ENCODE peak calls at places on chromosomes 7 and 10, in five cellular contexts. H, K, Q, M and G are unnamed samples.

GRCh38 chr7:44460325-44460724 is 30.1 kb downstream of the NUDCD3 start:
- DNase-seq in H (no peak), K (no peak), Q (no peak), M (no peak), G (no peak)

GRCh38 chr7:16644624-16644986 is 949 bp downstream of the ANKMY2 start:
- DNase-seq in H (peak), K (peak), Q (peak), M (peak), G (peak)

GRCh38 chr7:36958094-36958718 is 233.9 kb upstream of the AOAH start:
- DNase-seq in H (no peak), K (no peak), Q (no peak), M (no peak), G (no peak)

GRCh38 chr7:12297709-12298108 is 86.6 kb downstream of the TMEM106B start:
- DNase-seq in H (no peak), K (no peak), Q (peak), M (no peak), G (no peak)

GRCh38 chr10:130711072-130711471 is 574.9 kb downstream of the GLRX3 start:
- DNase-seq in H (no peak), K (no peak), Q (no peak), M (no peak), G (no peak)

GRCh38 chr7:136146925-136147324 is 169.8 kb upstream of the MTPN start:
- DNase-seq in H (no peak), K (no peak), Q (no peak), M (no peak), G (no peak)

GRCh38 chr7:155543011-155543881 is 3.1 kb downstream of the CNPY1 start:
- DNase-seq in H (no peak), K (no peak), Q (no peak), M (peak), G (peak)

GRCh38 chr7:18901351-18901750 is 216.1 kb downstream of the TWIST1 start:
- DNase-seq in H (no peak), K (no peak), Q (no peak), M (no peak), G (no peak)

GRCh38 chr10:31745612-31746376 is 182.8 kb downstream of the ARHGAP12 start:
- DNase-seq in H (no peak), K (peak), Q (no peak), M (peak), G (peak)

GRCh38 chr10:70603439-70603778 is 868 bp upstream of the PRF1 start:
- DNase-seq in H (no peak), K (no peak), Q (no peak), M (no peak), G (no peak)

GRCh38 chr10:4652111-4653010 is 173.6 kb upstream of the AKR1E2 start:
- DNase-seq in H (no peak), K (no peak), Q (no peak), M (no peak), G (no peak)

GRCh38 chr10:93126484-93127052 is 52.9 kb downstream of the CYP26A1 start:
- DNase-seq in H (no peak), K (no peak), Q (no peak), M (peak), G (no peak)

GRCh38 chr10:23331567-23332290 is 12.9 kb downstream of the C10orf67 start:
- DNase-seq in H (no peak), K (peak), Q (no peak), M (peak), G (peak)

GRCh38 chr10:35640951-35641429 is 1.1 kb downstream of the FZD8 start:
- DNase-seq in H (peak), K (peak), Q (peak), M (peak), G (peak)

GRCh38 chr10:47402681-47403301 is 18.7 kb upstream of the ZNF488 start:
- DNase-seq in H (peak), K (peak), Q (peak), M (peak), G (peak)

GRCh38 chr10:93471110-93471651 is 11.0 kb downstream of the MYOF start:
- DNase-seq in H (no peak), K (peak), Q (peak), M (peak), G (peak)

GRCh38 chr7:73622527-73622908 is 1.8 kb downstream of the MLXIPL start:
- DNase-seq in H (no peak), K (no peak), Q (no peak), M (no peak), G (no peak)

GRCh38 chr7:34322841-34323240 is 335.2 kb upstream of the NPSR1 start:
- DNase-seq in H (no peak), K (no peak), Q (no peak), M (no peak), G (no peak)

GRCh38 chr10:13890233-13890616 is 303.5 kb downstream of the PRPF18 start:
- DNase-seq in H (no peak), K (peak), Q (no peak), M (peak), G (peak)

GRCh38 chr10:42991442-42992098 is 85.3 kb upstream of the RET start:
- DNase-seq in H (no peak), K (no peak), Q (no peak), M (no peak), G (no peak)

GRCh38 chr7:15326044-15326644 is 235.7 kb downstream of the AGMO start:
- DNase-seq in H (no peak), K (peak), Q (peak), M (peak), G (peak)

GRCh38 chr7:115359119-115359518 is 437.2 kb downstream of the MDFIC start:
- DNase-seq in H (no peak), K (no peak), Q (no peak), M (no peak), G (no peak)

GRCh38 chr10:99993994-99994689 is 15.6 kb downstream of the DNMBP start:
- DNase-seq in H (peak), K (peak), Q (peak), M (peak), G (peak)

GRCh38 chr10:46084321-46085165 is 38.5 kb upstream of the MSMB start:
- DNase-seq in H (no peak), K (peak), Q (no peak), M (no peak), G (no peak)

GRCh38 chr7:130095812-130096211 is 25.5 kb downstream of the KLHDC10 start:
- DNase-seq in H (no peak), K (no peak), Q (no peak), M (peak), G (no peak)

GRCh38 chr10:18104223-18104872 is 35.9 kb upstream of the CACNB2 start:
- DNase-seq in H (peak), K (peak), Q (peak), M (peak), G (peak)

GRCh38 chr10:14953452-14954000 is 370 bp downstream of the DCLRE1C start:
- DNase-seq in H (peak), K (peak), Q (peak), M (peak), G (peak)

GRCh38 chr10:1369665-1370064 is 313.5 kb downstream of the WDR37 start:
- DNase-seq in H (no peak), K (no peak), Q (peak), M (no peak), G (no peak)

GRCh38 chr10:1370298-1370697 is 314.1 kb downstream of the WDR37 start:
- DNase-seq in H (no peak), K (no peak), Q (no peak), M (no peak), G (no peak)

GRCh38 chr10:1374501-1374900 is 318.3 kb downstream of the WDR37 start:
- DNase-seq in H (no peak), K (no peak), Q (no peak), M (no peak), G (no peak)

GRCh38 chr10:1373287-1373686 is 317.1 kb downstream of the WDR37 start:
- DNase-seq in H (no peak), K (no peak), Q (no peak), M (no peak), G (no peak)

GRCh38 chr10:1372212-1372611 is 316.0 kb downstream of the WDR37 start:
- DNase-seq in H (no peak), K (no peak), Q (no peak), M (no peak), G (no peak)
- TF ChIP-seq CTCF in H (no peak), K (no peak), Q (no peak), M (no peak), G (no peak)

GRCh38 chr10:132184816-132185593 is 1.7 kb upstream of the DPYSL4 start:
- DNase-seq in H (no peak), K (no peak), Q (no peak), M (no peak), G (no peak)

GRCh38 chr10:132188331-132188730 is 1.6 kb downstream of the DPYSL4 start:
- DNase-seq in H (no peak), K (no peak), Q (no peak), M (no peak), G (no peak)

GRCh38 chr10:132187421-132188138 is 832 bp downstream of the DPYSL4 start:
- DNase-seq in H (no peak), K (no peak), Q (no peak), M (no peak), G (no peak)

GRCh38 chr10:132186488-132187413 is at the start of gene DPYSL4:
- DNase-seq in H (no peak), K (no peak), Q (peak), M (no peak), G (peak)

DNA sequence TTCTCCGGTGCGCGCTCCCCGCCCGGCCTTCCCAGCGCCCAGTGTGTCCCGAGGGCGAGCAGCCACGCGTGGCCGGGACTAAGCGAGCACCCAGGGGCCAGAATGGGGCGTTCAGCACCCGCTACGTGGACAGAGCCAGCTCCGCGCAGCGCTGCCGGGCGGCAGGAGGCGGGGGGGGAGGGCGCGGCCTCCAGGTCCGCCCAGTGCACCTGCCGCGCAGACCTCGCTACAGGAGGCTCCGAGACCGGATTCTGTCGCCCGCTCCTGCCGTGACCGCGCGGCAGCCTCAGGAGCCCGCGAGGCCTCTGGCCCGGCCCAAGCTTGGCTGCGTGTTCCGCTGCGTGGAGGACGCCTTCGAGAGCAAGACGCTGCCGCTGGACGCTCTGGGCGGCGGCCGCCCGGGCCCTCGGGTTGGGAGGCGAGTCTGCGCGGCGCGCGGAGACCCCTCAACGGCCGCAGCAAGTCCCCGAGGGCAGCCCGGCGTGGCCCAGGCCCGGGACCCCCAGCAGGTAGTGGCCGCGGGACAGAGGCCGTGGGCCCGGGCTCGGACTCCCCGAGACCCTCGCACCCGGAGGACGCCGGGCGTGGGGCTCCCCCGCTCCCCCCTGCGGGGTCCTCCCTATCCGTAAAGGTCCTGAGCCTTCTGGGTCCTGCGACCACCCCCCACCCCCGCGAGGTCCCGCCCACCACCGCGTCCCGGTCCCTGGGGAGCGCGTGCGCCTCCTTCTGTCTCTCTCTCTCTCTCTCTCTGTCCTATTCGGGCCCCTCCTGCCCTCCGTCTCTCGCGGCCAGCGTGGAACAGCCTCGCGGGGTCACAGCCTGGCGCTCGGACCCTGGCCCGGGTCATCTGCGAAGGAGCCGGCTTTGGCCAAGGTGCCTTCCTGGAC is 904 bp upstream of the DPYSL4 start:
- DNase-seq in H (peak), K (peak), Q (peak), M (peak), G (peak)
- H3K4me3 ChIP-seq in H (peak), K (no peak), Q (no peak), M (no peak), G (peak)

DNA sequence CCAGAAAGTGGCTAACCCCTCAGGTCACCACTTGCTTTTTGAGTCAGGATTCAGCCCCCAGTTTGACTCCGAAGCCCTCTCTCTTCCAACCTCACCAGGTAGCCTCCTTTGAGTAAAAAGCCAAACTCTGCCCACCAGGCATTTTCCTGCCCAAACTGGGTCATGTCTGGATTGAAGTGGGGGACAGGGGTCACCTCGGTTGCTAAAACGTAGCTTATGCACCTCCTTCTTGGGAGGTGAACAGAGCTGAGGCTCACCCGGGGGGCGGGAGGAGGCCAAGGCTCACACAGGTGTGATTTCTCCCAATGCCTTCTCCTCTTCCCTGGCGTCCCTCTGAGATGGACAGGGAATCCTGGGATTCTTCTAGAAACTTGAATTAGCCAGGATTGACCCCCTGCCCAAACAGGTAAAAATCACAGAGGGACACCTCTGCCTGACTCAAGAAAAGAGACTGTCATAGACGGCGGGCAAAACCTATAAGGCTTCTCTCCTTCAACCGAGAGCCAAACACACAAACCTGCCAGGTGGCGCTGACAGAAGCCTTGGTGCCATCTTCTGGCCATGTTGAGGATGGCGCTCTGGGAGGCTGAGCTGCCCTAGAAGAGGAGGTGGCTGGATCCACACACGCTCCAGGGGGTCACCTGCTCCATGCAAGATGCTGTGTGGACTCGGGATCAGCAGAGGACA is 51.6 kb downstream of the PRLHR start:
- DNase-seq in H (peak), K (peak), Q (peak), M (peak), G (peak)
- TF ChIP-seq CTCF in H (peak), K (peak), Q (peak), M (peak), G (peak)

GRCh38 chr7:46296526-46296925 is 375.5 kb upstream of the IGFBP3 start:
- DNase-seq in H (no peak), K (no peak), Q (no peak), M (no peak), G (no peak)

GRCh38 chr7:46291601-46292150 is 370.6 kb upstream of the IGFBP3 start:
- DNase-seq in H (no peak), K (peak), Q (peak), M (peak), G (peak)

GRCh38 chr7:46301677-46302076 is 380.6 kb upstream of the IGFBP3 start:
- DNase-seq in H (no peak), K (peak), Q (no peak), M (peak), G (no peak)

DNA sequence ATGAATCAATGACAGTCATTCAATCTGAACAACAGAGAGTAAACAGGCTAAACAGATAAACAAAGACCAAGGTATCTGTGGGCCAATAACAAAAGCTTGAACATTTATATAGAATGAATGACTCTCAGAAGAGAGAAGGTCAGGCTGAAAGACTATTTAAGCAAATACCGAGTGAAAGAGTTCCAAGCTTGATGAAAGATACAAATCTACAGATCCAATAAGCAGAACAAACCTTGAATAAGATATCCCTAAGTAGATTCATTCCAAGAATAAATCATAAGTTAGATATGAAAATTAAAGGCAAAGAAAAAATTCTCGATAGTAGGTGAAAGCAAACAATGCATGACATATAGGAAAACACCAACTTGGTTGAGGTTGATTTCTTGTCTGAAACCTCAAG is 376.4 kb upstream of the IGFBP3 start:
- DNase-seq in H (no peak), K (no peak), Q (no peak), M (no peak), G (no peak)
- H3K4me3 ChIP-seq in H (no peak), K (no peak), Q (no peak), M (no peak), G (no peak)

GRCh38 chr10:110162749-110163148 is 44.7 kb upstream of the MXI1 start:
- DNase-seq in H (no peak), K (no peak), Q (no peak), M (no peak), G (no peak)
- TF ChIP-seq CTCF in H (no peak), K (no peak), Q (no peak), M (no peak), G (no peak)

GRCh38 chr7:150371131-150371995 is 2.7 kb downstream of the REPIN1 start:
- DNase-seq in H (no peak), K (no peak), Q (no peak), M (no peak), G (no peak)
- H3K4me3 ChIP-seq in H (no peak), K (no peak), Q (no peak), M (no peak), G (no peak)

DNA sequence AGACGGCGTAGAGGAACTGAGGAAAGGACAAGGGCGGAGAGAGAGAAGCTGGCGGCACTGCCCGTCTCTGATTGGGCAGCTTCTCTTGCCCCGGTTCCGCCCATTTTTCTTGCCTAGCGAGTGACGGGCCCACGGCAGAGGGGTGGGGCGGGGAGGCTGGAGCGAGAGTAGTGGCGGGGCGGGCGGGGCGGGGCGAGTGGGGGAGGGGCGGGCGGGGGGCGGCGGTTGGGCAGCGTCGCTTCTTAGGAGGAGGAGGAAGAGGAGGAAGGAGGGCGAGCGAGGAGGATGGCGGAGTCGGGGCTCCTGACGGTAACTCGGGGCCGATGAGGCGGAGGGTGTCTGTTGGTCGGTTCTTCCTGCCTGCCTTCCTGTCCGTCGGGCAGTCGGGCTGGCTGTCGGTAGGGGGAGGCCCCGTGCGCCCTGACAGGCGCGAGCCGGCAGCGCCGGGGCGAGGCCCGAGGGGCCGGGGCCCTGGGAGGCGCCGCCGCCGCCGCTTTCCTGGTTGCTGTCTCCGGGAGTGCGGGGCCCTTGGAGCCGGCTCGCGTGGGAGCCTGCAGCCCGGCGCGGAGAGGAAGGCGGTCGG is at the start of gene SHOC2:
- DNase-seq in H (peak), K (no peak), Q (peak), M (no peak), G (no peak)
- TF ChIP-seq CTCF in H (peak), K (peak), Q (peak), M (peak), G (no peak)

GRCh38 chr7:2518737-2519118 is 846 bp upstream of the LFNG start:
- DNase-seq in H (no peak), K (no peak), Q (no peak), M (no peak), G (no peak)
- H3K4me3 ChIP-seq in H (peak), K (peak), Q (peak), M (peak), G (peak)

DNA sequence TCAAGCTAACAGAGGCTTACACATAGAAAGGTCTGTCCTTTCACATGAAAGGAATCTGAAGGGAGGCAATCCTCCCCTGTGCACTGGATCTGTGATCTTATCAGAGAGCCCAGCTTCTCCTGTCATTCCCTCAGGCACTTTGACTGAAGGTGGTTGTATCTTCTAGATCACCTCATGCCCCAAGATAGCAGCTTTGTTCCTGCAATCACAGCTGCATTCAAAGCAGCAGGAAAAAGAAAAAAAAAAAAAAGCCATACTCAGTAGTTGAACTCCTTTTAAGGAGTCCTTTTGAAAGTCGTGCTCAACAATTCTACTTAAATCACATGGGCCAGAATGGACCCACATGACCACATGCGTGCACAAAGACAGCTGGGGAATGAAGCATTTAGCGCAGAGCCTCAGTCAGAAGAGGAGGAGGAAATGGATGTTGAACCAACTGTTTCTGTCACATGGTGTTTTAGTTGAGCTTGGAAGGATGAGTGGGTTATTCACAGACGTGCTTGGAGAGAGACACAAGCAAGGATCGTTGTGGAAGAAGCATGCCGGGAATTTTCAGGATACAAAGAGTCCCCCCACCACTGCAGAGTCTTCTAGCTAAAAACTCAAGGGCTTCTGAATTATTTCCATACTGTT is 13.0 kb upstream of the PFKP start:
- DNase-seq in H (no peak), K (no peak), Q (no peak), M (peak), G (peak)
- TF ChIP-seq CTCF in H (no peak), K (no peak), Q (no peak), M (no peak), G (no peak)